ENCODE peak calls at places on chromosomes 13 and 19, in ten cellular contexts. Y is skeletal muscle cell; T is effector CD4-positive, alpha-beta T cell; O is dorsolateral prefrontal cortex; E is DND-41; K is smooth muscle cell of the brain vasculature; F is psoas muscle; D is posterior cingulate gyrus; R is fibroblast of gingiva; H is NCI-H1417. I is an unnamed sample.

GRCh38 chr19:8423821-8424223 is 10.7 kb downstream of the MARCHF2 start:
- DNase-seq in T (no peak), O (no peak), E (no peak), H (no peak), K (peak), Y (peak), R (peak), F (peak), D (peak), I (peak)

GRCh38 chr19:18435185-18435841 is 2.6 kb downstream of the ISYNA1 start:
- DNase-seq in F (peak), Y (no peak), K (no peak), O (no peak), E (no peak), R (no peak), T (no peak), D (no peak), H (no peak), I (no peak)

GRCh38 chr13:23433171-23434153 is at the start of gene SACS:
- DNase-seq in K (no peak), O (peak), R (peak), Y (no peak), D (peak), E (no peak), T (no peak), F (peak), H (peak), I (no peak)

GRCh38 chr13:49213997-49214916 is 5.9 kb upstream of the MLNR start:
- DNase-seq in E (no peak), F (no peak), T (no peak), K (no peak), R (no peak), O (no peak), H (no peak), Y (no peak), D (no peak), I (peak)

GRCh38 chr19:38850976-38851621 is 1.3 kb upstream of the HNRNPL start:
- DNase-seq in K (no peak), E (peak), Y (no peak), R (no peak), D (peak), H (no peak), F (peak), T (peak), O (no peak), I (no peak)

GRCh38 chr13:80235131-80235530 is 105.8 kb downstream of the SPRY2 start:
- DNase-seq in D (no peak), R (no peak), Y (peak), H (no peak), K (no peak), O (no peak), T (no peak), E (no peak), F (no peak), I (no peak)

GRCh38 chr13:45168555-45168930 is 32.3 kb downstream of the KCTD4 start:
- DNase-seq in E (no peak), D (no peak), F (no peak), K (no peak), Y (no peak), T (no peak), R (no peak), O (no peak), H (no peak), I (no peak)

GRCh38 chr19:1057185-1057857 is 9.6 kb upstream of the ARHGAP45 start:
- DNase-seq in E (peak), O (no peak), Y (peak), H (peak), K (no peak), R (peak), F (no peak), T (no peak), D (no peak), I (peak)

GRCh38 chr13:37701306-37701705 is 102.7 kb upstream of the POSTN start:
- DNase-seq in H (no peak), D (no peak), K (no peak), Y (peak), O (no peak), F (no peak), T (no peak), R (peak), E (no peak), I (peak)

GRCh38 chr13:39810091-39810877 is 154.8 kb downstream of the COG6 start:
- DNase-seq in D (no peak), O (no peak), R (no peak), T (no peak), E (no peak), H (no peak), F (no peak), K (no peak), Y (no peak), I (no peak)

GRCh38 chr19:10603873-10604459 is 16.9 kb upstream of the AP1M2 start:
- DNase-seq in K (no peak), O (no peak), R (peak), T (peak), F (no peak), D (no peak), Y (no peak), E (peak), H (no peak), I (peak)

GRCh38 chr19:13961826-13962737 is 9.8 kb downstream of the DCAF15 start:
- DNase-seq in K (no peak), D (no peak), H (no peak), R (no peak), Y (no peak), F (no peak), T (no peak), O (no peak), E (no peak), I (no peak)

GRCh38 chr19:8609210-8610040 is 1.1 kb downstream of the ADAMTS10 start:
- DNase-seq in Y (no peak), R (peak), K (no peak), E (no peak), F (peak), D (peak), O (peak), H (no peak), T (no peak), I (no peak)

GRCh38 chr19:7605490-7606222 is 10.0 kb downstream of the CAMSAP3 start:
- DNase-seq in K (no peak), Y (no peak), D (no peak), E (peak), O (no peak), F (no peak), T (no peak), H (no peak), R (no peak), I (peak)

I was measured in Kasumi-1.